ENCODE peak calls at places on chromosomes 2 and 18, in seven cellular contexts. One of them, this sample, is unnamed. For H3K4me1, the result is how much of the 10 kb centered on the place peaks cover.

GRCh38 chr18:7662866-7663265 is 95.8 kb downstream of the PTPRM start:
- DNase-seq in thyroid gland: peak
- DNase-seq in ovary: no peak
- DNase-seq in K562: no peak
- DNase-seq in body of pancreas: no peak
- DNase-seq in H1: no peak
- DNase-seq in spleen: peak
- DNase-seq in this sample: no peak

GRCh38 chr18:23585007-23585871 is 1.1 kb downstream of the NPC1 start:
- DNase-seq in thyroid gland: peak
- DNase-seq in ovary: no peak
- DNase-seq in K562: peak
- DNase-seq in body of pancreas: peak
- DNase-seq in H1: no peak
- DNase-seq in spleen: no peak
- DNase-seq in this sample: no peak

GRCh38 chr2:236538242-236538641 is 31.4 kb upstream of the ACKR3 start:
- DNase-seq in thyroid gland: no peak
- DNase-seq in ovary: no peak
- DNase-seq in K562: no peak
- DNase-seq in body of pancreas: no peak
- DNase-seq in H1: no peak
- DNase-seq in spleen: no peak
- DNase-seq in this sample: no peak

GRCh38 chr2:165718811-165719210 is 75.2 kb downstream of the GALNT3 start:
- DNase-seq in thyroid gland: peak
- DNase-seq in ovary: no peak
- DNase-seq in K562: no peak
- DNase-seq in body of pancreas: no peak
- DNase-seq in H1: no peak
- DNase-seq in spleen: no peak
- DNase-seq in this sample: no peak

GRCh38 chr2:120625865-120626560 is 109.7 kb upstream of the GLI2 start:
- DNase-seq in thyroid gland: peak
- DNase-seq in ovary: no peak
- DNase-seq in K562: no peak
- DNase-seq in body of pancreas: peak
- DNase-seq in H1: no peak
- DNase-seq in spleen: peak
- DNase-seq in this sample: no peak

GRCh38 chr2:69489793-69490192 is 52.6 kb upstream of the NFU1 start:
- DNase-seq in thyroid gland: no peak
- DNase-seq in ovary: no peak
- DNase-seq in K562: no peak
- DNase-seq in body of pancreas: no peak
- DNase-seq in H1: no peak
- DNase-seq in spleen: no peak
- DNase-seq in this sample: no peak

GRCh38 chr2:45992021-45992745 is 305.0 kb upstream of the EPAS1 start:
- DNase-seq in thyroid gland: peak
- DNase-seq in ovary: no peak
- DNase-seq in K562: no peak
- DNase-seq in body of pancreas: peak
- DNase-seq in H1: peak
- DNase-seq in spleen: no peak
- DNase-seq in this sample: peak

GRCh38 chr2:216621292-216621691 is 11.9 kb upstream of the IGFBP2 start:
- DNase-seq in thyroid gland: no peak
- DNase-seq in ovary: no peak
- DNase-seq in K562: no peak
- DNase-seq in body of pancreas: no peak
- DNase-seq in H1: no peak
- DNase-seq in spleen: no peak
- DNase-seq in this sample: no peak

GRCh38 chr2:234763051-234763909 is 188.5 kb upstream of the SH3BP4 start:
- DNase-seq in thyroid gland: no peak
- DNase-seq in ovary: no peak
- DNase-seq in K562: no peak
- DNase-seq in body of pancreas: no peak
- DNase-seq in H1: no peak
- DNase-seq in spleen: no peak
- DNase-seq in this sample: no peak

DNA sequence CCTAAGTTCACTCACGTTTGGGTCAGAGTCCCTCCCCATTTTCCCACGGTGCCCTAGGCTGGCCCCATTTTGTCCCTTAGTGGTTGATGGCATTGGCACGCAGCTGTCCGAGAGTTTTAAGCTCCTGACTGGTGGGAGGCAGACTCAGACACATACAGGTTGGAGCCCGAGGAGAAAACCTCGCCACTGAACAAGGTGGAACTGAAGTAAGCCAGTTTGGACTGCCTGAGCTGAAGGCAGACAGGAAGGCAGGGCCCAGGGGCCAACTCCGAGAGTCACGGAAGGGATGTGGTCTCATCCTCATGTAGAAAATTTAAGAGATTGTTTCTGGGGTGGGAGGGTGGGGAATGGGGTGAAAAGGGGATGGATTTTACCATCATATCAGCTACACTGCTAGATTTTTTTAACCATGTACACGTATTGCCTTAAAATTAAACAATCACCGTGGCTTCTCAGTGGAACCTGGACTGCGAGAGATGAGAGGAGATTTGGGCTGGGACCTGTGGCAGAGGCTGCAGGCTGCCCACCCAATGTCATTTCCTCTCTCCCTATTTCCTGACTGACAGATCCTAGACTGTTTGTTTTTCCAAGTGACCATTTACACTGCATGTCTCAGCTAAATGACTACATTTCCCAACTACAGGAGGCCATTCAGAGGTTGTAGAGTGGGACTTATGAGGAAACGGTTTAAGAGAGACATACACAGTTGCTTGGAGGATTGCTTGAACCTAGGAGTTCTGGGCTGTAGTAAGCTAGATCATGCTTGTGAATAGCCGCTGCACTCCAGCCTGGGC is 19.4 kb upstream of the NMUR1 start:
- DNase-seq in thyroid gland: no peak
- DNase-seq in ovary: no peak
- DNase-seq in K562: no peak
- DNase-seq in body of pancreas: no peak
- DNase-seq in H1: no peak
- DNase-seq in spleen: peak
- DNase-seq in this sample: no peak
- H3K4me1 ChIP-seq in thyroid gland: under half
- H3K4me1 ChIP-seq in ovary: under half
- H3K4me1 ChIP-seq in K562: under half
- H3K4me1 ChIP-seq in body of pancreas: under half
- H3K4me1 ChIP-seq in H1: under half
- H3K4me1 ChIP-seq in spleen: under half
- H3K4me1 ChIP-seq in this sample: under half

GRCh38 chr2:100818606-100819364 is 1.2 kb upstream of the NPAS2 start:
- DNase-seq in thyroid gland: peak
- DNase-seq in ovary: peak
- DNase-seq in K562: no peak
- DNase-seq in body of pancreas: peak
- DNase-seq in H1: peak
- DNase-seq in spleen: no peak
- DNase-seq in this sample: no peak
- TF ChIP-seq POLR2A in thyroid gland: no peak
- TF ChIP-seq POLR2A in ovary: peak
- TF ChIP-seq POLR2A in K562: no peak
- TF ChIP-seq POLR2A in body of pancreas: peak
- TF ChIP-seq POLR2A in H1: no peak
- TF ChIP-seq POLR2A in spleen: no peak
- TF ChIP-seq POLR2A in this sample: no peak

DNA sequence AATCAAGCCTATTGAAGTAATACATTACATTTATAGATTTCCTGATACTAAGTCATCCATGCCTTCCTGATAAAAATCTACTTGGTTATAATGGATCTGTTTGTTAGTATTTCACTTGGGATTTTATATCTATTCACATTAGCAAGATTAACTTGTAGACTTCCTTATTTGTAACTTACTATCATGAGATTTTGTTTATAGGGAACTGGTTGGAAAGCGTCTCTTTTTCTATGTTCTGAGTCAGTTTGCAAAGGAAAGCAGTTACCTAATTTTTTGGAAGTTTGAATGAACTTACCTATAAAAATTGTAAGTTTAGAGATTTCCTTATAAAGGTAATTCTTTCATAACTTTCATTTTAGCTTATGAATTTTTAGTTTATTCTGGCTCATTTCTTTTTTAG is 141.4 kb downstream of the SMAD7 start:
- DNase-seq in thyroid gland: no peak
- DNase-seq in ovary: no peak
- DNase-seq in K562: no peak
- DNase-seq in body of pancreas: no peak
- DNase-seq in H1: no peak
- DNase-seq in spleen: no peak
- DNase-seq in this sample: no peak
- H3K4me1 ChIP-seq in thyroid gland: under half
- H3K4me1 ChIP-seq in ovary: under half
- H3K4me1 ChIP-seq in K562: under half
- H3K4me1 ChIP-seq in body of pancreas: under half
- H3K4me1 ChIP-seq in H1: under half
- H3K4me1 ChIP-seq in spleen: under half
- H3K4me1 ChIP-seq in this sample: under half

GRCh38 chr2:152200101-152200500 is 24.5 kb upstream of the STAM2 start:
- DNase-seq in thyroid gland: no peak
- DNase-seq in ovary: no peak
- DNase-seq in K562: no peak
- DNase-seq in body of pancreas: no peak
- DNase-seq in H1: no peak
- DNase-seq in spleen: no peak
- DNase-seq in this sample: no peak

GRCh38 chr2:152198499-152198898 is 22.9 kb upstream of the STAM2 start:
- DNase-seq in thyroid gland: no peak
- DNase-seq in ovary: no peak
- DNase-seq in K562: no peak
- DNase-seq in body of pancreas: no peak
- DNase-seq in H1: no peak
- DNase-seq in spleen: no peak
- DNase-seq in this sample: no peak

GRCh38 chr2:152201466-152201830 is 25.9 kb upstream of the STAM2 start:
- DNase-seq in thyroid gland: no peak
- DNase-seq in ovary: no peak
- DNase-seq in K562: no peak
- DNase-seq in body of pancreas: no peak
- DNase-seq in H1: no peak
- DNase-seq in spleen: no peak
- DNase-seq in this sample: no peak

GRCh38 chr2:152200562-152201465 is 25.3 kb upstream of the STAM2 start:
- DNase-seq in thyroid gland: peak
- DNase-seq in ovary: peak
- DNase-seq in K562: peak
- DNase-seq in body of pancreas: peak
- DNase-seq in H1: no peak
- DNase-seq in spleen: no peak
- DNase-seq in this sample: peak
- TF ChIP-seq POLR2A in thyroid gland: no peak
- TF ChIP-seq POLR2A in ovary: no peak
- TF ChIP-seq POLR2A in K562: no peak
- TF ChIP-seq POLR2A in body of pancreas: no peak
- TF ChIP-seq POLR2A in H1: no peak
- TF ChIP-seq POLR2A in spleen: no peak
- TF ChIP-seq POLR2A in this sample: no peak

GRCh38 chr2:66865161-66865560 is 430.2 kb downstream of the MEIS1 start:
- DNase-seq in thyroid gland: no peak
- DNase-seq in ovary: no peak
- DNase-seq in K562: no peak
- DNase-seq in body of pancreas: no peak
- DNase-seq in H1: no peak
- DNase-seq in spleen: no peak
- DNase-seq in this sample: no peak
- H3K4me1 ChIP-seq in thyroid gland: under half
- H3K4me1 ChIP-seq in ovary: under half
- H3K4me1 ChIP-seq in K562: under half
- H3K4me1 ChIP-seq in body of pancreas: under half
- H3K4me1 ChIP-seq in H1: under half
- H3K4me1 ChIP-seq in spleen: under half
- H3K4me1 ChIP-seq in this sample: under half

This sample was measured in esophagus muscularis mucosa.